ENCODE peak calls at places on chromosomes 2 and 18, in eight cellular contexts. J is kidney tubule cell; G is GM23338; E is left cardiac atrium; S is stimulated activated CD4-positive, alpha-beta T cell treated with anti-CD3 and anti-CD28 coated beads, TNF-alpha, amount 100 ng/mL, for 4 hours; N is GM12892; Q is mesendoderm; O is upper lobe of right lung. V is an unnamed sample.
A peak's percentile ranks its signal among the peaks of the same experiment; 100 is the strongest.

GRCh38 chr2:58109481-58109880 is 62.9 kb downstream of the VRK2 start:
- DNase-seq in O (no peak), N (no peak), S (no peak), Q (peak; percentile 85), J (no peak), G (no peak), E (no peak), V (no peak)

GRCh38 chr2:15169326-15170038 is 391.7 kb downstream of the NBAS start:
- DNase-seq in N (no peak), G (no peak), S (no peak), Q (peak; percentile 74), J (peak; percentile 94), E (peak; percentile 33), O (no peak), V (no peak)

GRCh38 chr2:184765048-184765881 is 166.9 kb downstream of the ZNF804A start:
- DNase-seq in E (no peak), G (peak; percentile 3), Q (no peak), O (no peak), N (no peak), J (no peak), S (no peak), V (no peak)

GRCh38 chr18:58567453-58568196 is 61.3 kb downstream of the ALPK2 start:
- DNase-seq in Q (no peak), E (no peak), O (no peak), S (no peak), N (no peak), G (no peak), J (peak; percentile 97), V (no peak)

GRCh38 chr18:477565-477964 is 22.9 kb downstream of the COLEC12 start:
- DNase-seq in G (peak; percentile 63), J (peak; percentile 40), S (no peak), Q (peak; percentile 64), N (no peak), E (no peak), O (no peak), V (no peak)

GRCh38 chr2:210961249-210961648 is 404.9 kb downstream of the CPS1 start:
- DNase-seq in S (no peak), E (no peak), G (no peak), O (no peak), N (no peak), J (peak; percentile 87), Q (peak; percentile 19), V (peak; percentile 37)

GRCh38 chr18:48874701-48875162 is 76.0 kb downstream of the SMAD7 start:
- DNase-seq in G (no peak), Q (no peak), S (no peak), N (no peak), E (peak; percentile 21), O (no peak), J (no peak), V (no peak)

GRCh38 chr2:151051584-151052220 is 210.0 kb downstream of the RBM43 start:
- DNase-seq in S (no peak), O (no peak), Q (peak; percentile 37), E (no peak), N (peak; percentile 2), G (peak; percentile 66), J (peak; percentile 68), V (peak; percentile 62)

GRCh38 chr2:1886405-1886992 is 142.2 kb upstream of the PXDN start:
- DNase-seq in E (peak; percentile 72), J (peak; percentile 74), G (peak; percentile 91), N (no peak), Q (peak; percentile 80), S (no peak), O (peak; percentile 78), V (peak; percentile 89)

GRCh38 chr2:42756956-42757513 is 6.9 kb downstream of the OXER1 start:
- DNase-seq in O (no peak), N (no peak), S (no peak), G (no peak), E (no peak), J (peak; percentile 19), Q (peak; percentile 48), V (no peak)

GRCh38 chr18:33914399-33914798 is 310.3 kb downstream of the NOL4 start:
- DNase-seq in J (peak; percentile 73), S (no peak), G (no peak), N (no peak), O (no peak), E (no peak), Q (no peak), V (no peak)

V was measured in left kidney.